ENCODE peak calls at places on chromosomes 5 and 9, in eight cellular contexts. F, R, E, I, T, Z, S and Q are unnamed samples.

GRCh38 chr9:111305914-111306313 is 24.1 kb downstream of the OR2K2 start:
- DNase-seq in F (no peak), R (no peak), E (no peak), I (no peak), T (no peak), Z (no peak), S (no peak), Q (no peak)

GRCh38 chr5:156475831-156476551 is 149.0 kb downstream of the SGCD start:
- DNase-seq in F (no peak), R (peak; percentile 35), E (no peak), I (peak; percentile 17), T (peak; percentile 58), Z (no peak), S (no peak), Q (peak; percentile 68)

GRCh38 chr5:55104966-55105701 is 2.7 kb downstream of the GZMA start:
- DNase-seq in F (no peak), R (no peak), E (no peak), I (no peak), T (no peak), Z (no peak), S (no peak), Q (no peak)

GRCh38 chr5:67643531-67643930 is 446.9 kb upstream of the CD180 start:
- DNase-seq in F (no peak), R (no peak), E (no peak), I (no peak), T (no peak), Z (no peak), S (no peak), Q (no peak)

GRCh38 chr9:125293134-125293533 is 31.5 kb downstream of the GAPVD1 start:
- DNase-seq in F (no peak), R (no peak), E (no peak), I (no peak), T (no peak), Z (no peak), S (no peak), Q (no peak)

GRCh38 chr5:142925795-142926194 is 155.6 kb downstream of the ARHGAP26 start:
- DNase-seq in F (no peak), R (no peak), E (no peak), I (no peak), T (no peak), Z (no peak), S (peak; percentile 39), Q (no peak)

GRCh38 chr9:121133104-121133816 is 58.5 kb downstream of the CNTRL start:
- DNase-seq in F (peak; percentile 79), R (peak; percentile 40), E (no peak), I (peak; percentile 55), T (no peak), Z (peak; percentile 65), S (peak; percentile 51), Q (no peak)

GRCh38 chr5:1265461-1266455 is 29.1 kb downstream of the TERT start:
- DNase-seq in F (no peak), R (no peak), E (no peak), I (no peak), T (no peak), Z (no peak), S (no peak), Q (no peak)

GRCh38 chr5:180704362-180704761 is 35.5 kb downstream of the OR2Y1 start:
- DNase-seq in F (no peak), R (no peak), E (no peak), I (no peak), T (no peak), Z (no peak), S (no peak), Q (no peak)

GRCh38 chr9:35518212-35518917 is 28.5 kb downstream of the RUSC2 start:
- DNase-seq in F (no peak), R (no peak), E (peak; percentile 57), I (peak; percentile 81), T (no peak), Z (no peak), S (peak; percentile 39), Q (no peak)

GRCh38 chr9:35518981-35519679 is 29.2 kb downstream of the RUSC2 start:
- DNase-seq in F (no peak), R (no peak), E (no peak), I (no peak), T (no peak), Z (no peak), S (no peak), Q (peak; percentile 73)

GRCh38 chr9:35520404-35520790 is 30.5 kb downstream of the RUSC2 start:
- DNase-seq in F (no peak), R (no peak), E (no peak), I (no peak), T (no peak), Z (no peak), S (no peak), Q (no peak)

GRCh38 chr9:35521708-35522107 is 31.8 kb downstream of the RUSC2 start:
- DNase-seq in F (no peak), R (no peak), E (no peak), I (no peak), T (no peak), Z (no peak), S (no peak), Q (peak; percentile 36)

DNA sequence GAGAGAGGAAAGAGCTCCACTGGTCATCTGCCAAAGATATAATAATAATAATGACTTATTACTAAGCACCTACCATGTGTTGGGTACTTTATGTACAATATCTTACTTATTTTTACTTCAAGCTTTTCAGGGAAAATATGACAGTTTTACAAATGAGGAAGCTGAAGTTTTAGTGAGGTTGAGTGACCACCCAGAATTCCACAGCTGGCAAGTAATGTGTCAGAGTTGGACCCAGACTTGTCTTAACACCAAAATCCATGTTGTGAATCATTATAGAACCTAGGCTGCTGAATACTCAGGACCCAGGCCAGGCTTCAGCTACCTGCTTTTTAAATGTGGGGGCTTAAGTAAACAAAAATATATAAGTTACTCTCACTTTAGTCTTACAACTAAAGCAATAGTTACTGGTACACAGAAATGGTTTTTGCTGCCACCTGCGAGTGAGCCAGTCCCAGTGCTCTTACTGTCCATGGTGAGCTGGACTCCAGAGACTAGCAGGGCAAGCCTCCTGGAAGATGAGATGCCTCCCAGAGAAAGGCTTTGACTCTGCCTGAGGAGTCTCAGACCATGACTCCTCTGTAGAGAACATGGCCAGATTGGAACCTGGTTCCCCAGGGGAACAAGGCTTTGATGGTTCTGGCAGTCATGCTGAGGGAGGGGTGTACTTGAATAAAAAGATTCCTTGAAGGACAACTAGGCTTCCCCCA is 29.9 kb downstream of the RUSC2 start:
- DNase-seq in F (no peak), R (no peak), E (no peak), I (no peak), T (no peak), Z (no peak), S (no peak), Q (no peak)
- H3K27ac ChIP-seq in F (peak overlapping the region; percentile 87), R (peak overlapping the region; percentile 64), E (peak overlapping the region; percentile 95), I (peak overlapping the region; percentile 91), T (peak overlapping the region; percentile 75), Z (no peak overlapping the region), S (peak overlapping the region; percentile 68), Q (peak overlapping the region; percentile 87)

GRCh38 chr5:56415356-56415765 is 182.2 kb upstream of the ANKRD55 start:
- DNase-seq in F (no peak), R (peak; percentile 84), E (no peak), I (peak; percentile 73), T (no peak), Z (no peak), S (peak; percentile 58), Q (peak; percentile 75)
- H3K4me3 ChIP-seq in F (no peak overlapping the region), R (no peak overlapping the region), E (no peak overlapping the region), I (no peak overlapping the region), T (no peak overlapping the region), Z (no peak overlapping the region), S (no peak overlapping the region), Q (no peak overlapping the region)

GRCh38 chr9:105296445-105296844 is 52.0 kb downstream of the SLC44A1 start:
- DNase-seq in F (no peak), R (no peak), E (no peak), I (no peak), T (no peak), Z (no peak), S (no peak), Q (no peak)

GRCh38 chr9:105296889-105297288 is 52.4 kb downstream of the SLC44A1 start:
- DNase-seq in F (no peak), R (no peak), E (no peak), I (peak; percentile 67), T (no peak), Z (no peak), S (no peak), Q (no peak)

GRCh38 chr9:105293408-105293807 is 49.0 kb downstream of the SLC44A1 start:
- DNase-seq in F (no peak), R (no peak), E (no peak), I (no peak), T (no peak), Z (no peak), S (no peak), Q (no peak)

GRCh38 chr9:105295986-105296385 is 51.5 kb downstream of the SLC44A1 start:
- DNase-seq in F (no peak), R (no peak), E (no peak), I (no peak), T (no peak), Z (no peak), S (no peak), Q (no peak)

GRCh38 chr9:105295151-105295550 is 50.7 kb downstream of the SLC44A1 start:
- DNase-seq in F (no peak), R (no peak), E (no peak), I (no peak), T (no peak), Z (no peak), S (no peak), Q (no peak)
- H3K4me1 ChIP-seq in F (no peaks in the 10 kb centered on the region), R (peaks cover 46% of the 10 kb centered on the region), E (no peaks in the 10 kb centered on the region), I (peaks cover 36% of the 10 kb centered on the region), T (peaks cover 3% of the 10 kb centered on the region), Z (no peaks in the 10 kb centered on the region), S (peaks cover 7% of the 10 kb centered on the region), Q (peaks cover 34% of the 10 kb centered on the region)

GRCh38 chr5:132500931-132501628 is 10.5 kb upstream of the IRF1 start:
- DNase-seq in F (peak; percentile 84), R (peak; percentile 68), E (no peak), I (peak; percentile 88), T (no peak), Z (peak; percentile 73), S (peak; percentile 69), Q (no peak)

GRCh38 chr5:132501629-132501956 is 11.0 kb upstream of the IRF1 start:
- DNase-seq in F (peak; percentile 46), R (no peak), E (no peak), I (no peak), T (no peak), Z (no peak), S (no peak), Q (no peak)

GRCh38 chr5:132498686-132499271 is 8.2 kb upstream of the IRF1 start:
- DNase-seq in F (no peak), R (no peak), E (no peak), I (peak; percentile 3), T (no peak), Z (no peak), S (no peak), Q (peak; percentile 48)

GRCh38 chr5:132499440-132500243 is 9.1 kb upstream of the IRF1 start:
- DNase-seq in F (no peak), R (no peak), E (no peak), I (peak; percentile 7), T (no peak), Z (no peak), S (peak; percentile 22), Q (no peak)

GRCh38 chr5:132500244-132500930 is 9.8 kb upstream of the IRF1 start:
- DNase-seq in F (peak; percentile 54), R (no peak), E (no peak), I (peak; percentile 10), T (no peak), Z (no peak), S (no peak), Q (no peak)
- H3K27ac ChIP-seq in F (peak overlapping the region; percentile 16), R (no peak overlapping the region), E (peak overlapping the region; percentile 45), I (peak overlapping the region; percentile 79), T (peak overlapping the region; percentile 88), Z (no peak overlapping the region), S (peak overlapping the region; percentile 96), Q (peak overlapping the region; percentile 9)